ENCODE peak calls at places on chromosomes 3 and 15, in six cellular contexts. T is stimulated activated CD4-positive, alpha-beta T cell treated with anti-CD3 and anti-CD28 coated beads, Interleukin-4, amount 100 ng/mL, for 48 hours; V is anterior cingulate cortex; S is Calu3; C is iris pigment epithelial cell; U is left ventricle myocardium inferior. D is an unnamed sample.

GRCh38 chr3:126372413-126373145 is 15.4 kb upstream of the KLF15 start:
- DNase-seq in S (no peak), V (no peak), T (no peak), C (no peak), U (no peak), D (no peak)

GRCh38 chr3:89364309-89364708 is 256.9 kb downstream of the EPHA3 start:
- DNase-seq in S (no peak), C (no peak), T (no peak), V (no peak), U (no peak), D (no peak)

GRCh38 chr3:179149239-179149887 is 1.2 kb downstream of the PIK3CA start:
- DNase-seq in S (peak), V (peak), C (peak), U (no peak), T (peak), D (no peak)

GRCh38 chr15:57356178-57356577 is 20.1 kb upstream of the CGNL1 start:
- DNase-seq in T (no peak), S (no peak), U (no peak), C (no peak), V (no peak), D (no peak)

GRCh38 chr3:52443791-52444687 is 864 bp downstream of the SEMA3G start:
- DNase-seq in U (no peak), T (no peak), C (no peak), V (no peak), S (no peak), D (peak)

GRCh38 chr3:134883697-134884385 is 88.8 kb downstream of the EPHB1 start:
- DNase-seq in S (no peak), V (no peak), U (no peak), C (no peak), T (no peak), D (no peak)

GRCh38 chr15:98567951-98568350 is 80.4 kb upstream of the IGF1R start:
- DNase-seq in C (peak), V (no peak), U (no peak), S (no peak), T (no peak), D (no peak)

GRCh38 chr3:139473155-139473771 is 3.1 kb downstream of the RBP2 start:
- DNase-seq in S (peak), U (no peak), T (no peak), C (no peak), V (no peak), D (no peak)

GRCh38 chr15:57216288-57216687 is 160.0 kb upstream of the CGNL1 start:
- DNase-seq in V (no peak), C (peak), S (no peak), T (no peak), U (no peak), D (no peak)

GRCh38 chr15:78083687-78084358 is 6.3 kb upstream of the TBC1D2B start:
- DNase-seq in C (no peak), T (no peak), V (no peak), U (no peak), S (no peak), D (no peak)